ENCODE peak calls at places on chromosome X, in ten cellular contexts. G, S, O, Y, I, M, J, C, E and D are unnamed samples.

GRCh38 chrX:66914082-66914481 is 275.2 kb upstream of the EDA2R start:
- DNase-seq in G (peak; percentile 85), S (no peak), O (peak; percentile 79), Y (no peak), I (no peak), M (no peak), J (peak; percentile 0), C (no peak), E (peak; percentile 0), D (peak; percentile 3)

GRCh38 chrX:146006637-146007036 is 189.0 kb downstream of the SLITRK2 start:
- DNase-seq in G (no peak), S (no peak), O (no peak), Y (no peak), I (no peak), M (no peak), J (no peak), C (no peak), E (no peak), D (no peak)

GRCh38 chrX:53084043-53084570 is 1.9 kb downstream of the TSPYL2 start:
- DNase-seq in G (no peak), S (no peak), O (no peak), Y (no peak), I (no peak), M (no peak), J (no peak), C (no peak), E (no peak), D (no peak)

GRCh38 chrX:153968754-153969124 is 2.9 kb downstream of the HCFC1 start:
- DNase-seq in G (peak; percentile 4), S (no peak), O (peak; percentile 45), Y (no peak), I (no peak), M (peak; percentile 46), J (no peak), C (no peak), E (peak; percentile 16), D (peak; percentile 52)

GRCh38 chrX:9285342-9285771 is 179.5 kb upstream of the TBL1X start:
- DNase-seq in G (no peak), S (no peak), O (no peak), Y (no peak), I (no peak), M (no peak), J (no peak), C (peak; percentile 37), E (no peak), D (no peak)

GRCh38 chrX:38817004-38817703 is 15.9 kb downstream of the MID1IP1 start:
- DNase-seq in G (peak; percentile 37), S (no peak), O (peak; percentile 67), Y (peak; percentile 54), I (no peak), M (no peak), J (peak; percentile 57), C (no peak), E (peak; percentile 51), D (no peak)

GRCh38 chrX:402857-403256 is 16.1 kb upstream of the PPP2R3B start:
- DNase-seq in G (no peak), S (no peak), O (no peak), Y (no peak), I (no peak), M (no peak), J (no peak), C (no peak), E (no peak), D (no peak)

GRCh38 chrX:45850197-45850774 is 649.6 kb upstream of the DIPK2B start:
- DNase-seq in G (no peak), S (no peak), O (peak; percentile 43), Y (no peak), I (peak; percentile 8), M (peak; percentile 2), J (peak; percentile 23), C (no peak), E (peak; percentile 11), D (peak; percentile 36)

GRCh38 chrX:36978886-36979285 is 29.3 kb upstream of the FAM47C start:
- DNase-seq in G (no peak), S (no peak), O (no peak), Y (no peak), I (no peak), M (no peak), J (peak; percentile 5), C (no peak), E (peak; percentile 15), D (no peak)

GRCh38 chrX:125203737-125204578 is 115.7 kb upstream of the TEX13C start:
- DNase-seq in G (no peak), S (no peak), O (peak; percentile 85), Y (peak; percentile 41), I (no peak), M (no peak), J (peak; percentile 1), C (no peak), E (no peak), D (peak; percentile 70)

GRCh38 chrX:10177620-10178019 is 20.8 kb downstream of the CLCN4 start:
- DNase-seq in G (no peak), S (no peak), O (no peak), Y (no peak), I (no peak), M (no peak), J (peak; percentile 70), C (no peak), E (no peak), D (no peak)

GRCh38 chrX:95505721-95506120 is 1178.9 kb upstream of the DIAPH2 start:
- DNase-seq in G (no peak), S (no peak), O (peak; percentile 59), Y (no peak), I (no peak), M (no peak), J (no peak), C (no peak), E (no peak), D (peak; percentile 58)

GRCh38 chrX:154490021-154490413 is 412 bp downstream of the SLC10A3 start:
- DNase-seq in G (no peak), S (no peak), O (peak; percentile 28), Y (no peak), I (no peak), M (no peak), J (peak; percentile 38), C (no peak), E (peak; percentile 68), D (no peak)

GRCh38 chrX:13223868-13224555 is 95.8 kb downstream of the ATXN3L start:
- DNase-seq in G (no peak), S (no peak), O (peak; percentile 60), Y (no peak), I (no peak), M (no peak), J (peak; percentile 94), C (no peak), E (peak; percentile 87), D (no peak)

GRCh38 chrX:63050225-63050624 is 300.9 kb downstream of the SPIN4 start:
- DNase-seq in G (no peak), S (no peak), O (peak; percentile 0), Y (no peak), I (no peak), M (no peak), J (peak; percentile 0), C (no peak), E (no peak), D (no peak)

GRCh38 chrX:74179936-74180454 is 124.0 kb upstream of the ZCCHC13 start:
- DNase-seq in G (no peak), S (no peak), O (no peak), Y (no peak), I (no peak), M (no peak), J (no peak), C (no peak), E (no peak), D (no peak)

GRCh38 chrX:55142919-55143310 is 54.1 kb downstream of the PAGE2 start:
- DNase-seq in G (no peak), S (no peak), O (no peak), Y (no peak), I (no peak), M (no peak), J (no peak), C (no peak), E (no peak), D (no peak)

GRCh38 chrX:77785400-77785745 is 643 bp downstream of the ATRX start:
- DNase-seq in G (no peak), S (no peak), O (peak; percentile 59), Y (no peak), I (no peak), M (no peak), J (peak; percentile 23), C (no peak), E (peak; percentile 23), D (peak; percentile 52)

GRCh38 chrX:110044531-110045249 is 41.8 kb downstream of the TMEM164 start:
- DNase-seq in G (no peak), S (no peak), O (peak; percentile 45), Y (no peak), I (no peak), M (no peak), J (no peak), C (no peak), E (no peak), D (no peak)

GRCh38 chrX:19660604-19661003 is 145.3 kb upstream of the MAP3K15 start:
- DNase-seq in G (no peak), S (no peak), O (no peak), Y (no peak), I (no peak), M (no peak), J (no peak), C (no peak), E (no peak), D (no peak)

GRCh38 chrX:103530540-103530939 is 11.3 kb upstream of the RAB40A start:
- DNase-seq in G (no peak), S (no peak), O (no peak), Y (no peak), I (no peak), M (no peak), J (peak; percentile 34), C (no peak), E (peak; percentile 56), D (no peak)

GRCh38 chrX:33272986-33273385 is 61.6 kb upstream of the DMD start:
- DNase-seq in G (no peak), S (no peak), O (no peak), Y (no peak), I (no peak), M (no peak), J (no peak), C (no peak), E (no peak), D (no peak)

GRCh38 chrX:45743081-45743533 is 542.4 kb upstream of the DIPK2B start:
- DNase-seq in G (peak; percentile 39), S (no peak), O (peak; percentile 49), Y (no peak), I (no peak), M (no peak), J (peak; percentile 53), C (no peak), E (peak; percentile 70), D (no peak)

GRCh38 chrX:107454302-107454701 is 4.8 kb downstream of the FRMPD3 start:
- DNase-seq in G (no peak), S (no peak), O (no peak), Y (no peak), I (peak; percentile 34), M (peak; percentile 6), J (no peak), C (no peak), E (peak; percentile 6), D (no peak)

GRCh38 chrX:136588060-136588459 is 56.0 kb downstream of the VGLL1 start:
- DNase-seq in G (no peak), S (no peak), O (no peak), Y (no peak), I (no peak), M (no peak), J (no peak), C (no peak), E (no peak), D (no peak)

GRCh38 chrX:8005678-8006347 is 78.6 kb upstream of the PNPLA4 start:
- DNase-seq in G (no peak), S (no peak), O (peak; percentile 28), Y (no peak), I (no peak), M (no peak), J (no peak), C (no peak), E (no peak), D (no peak)

GRCh38 chrX:130887392-130887791 is 15.6 kb downstream of the ENOX2 start:
- DNase-seq in G (no peak), S (no peak), O (no peak), Y (no peak), I (no peak), M (no peak), J (no peak), C (no peak), E (no peak), D (no peak)

GRCh38 chrX:54043696-54044125 is 562 bp downstream of the PHF8 start:
- DNase-seq in G (peak; percentile 2), S (peak; percentile 19), O (no peak), Y (no peak), I (no peak), M (peak; percentile 16), J (no peak), C (peak; percentile 8), E (peak; percentile 18), D (peak; percentile 77)